ENCODE peak calls at places on chromosomes 5 and 9, in eight cellular contexts. One of them, this sample, is unnamed.

GRCh38 chr9:17852108-17852507 is 273.2 kb downstream of the SH3GL2 start:
- DNase-seq in HuH-7: no peak
- DNase-seq in aorta: no peak
- DNase-seq in erythroblast: no peak
- DNase-seq in fibroblast of villous mesenchyme: no peak
- DNase-seq in body of pancreas: no peak
- DNase-seq in RPMI7951: no peak
- DNase-seq in mesenchymal stem cell: no peak
- DNase-seq in this sample: no peak

GRCh38 chr9:38689678-38690077 is 30.3 kb downstream of the FAM240B start:
- DNase-seq in HuH-7: no peak
- DNase-seq in aorta: no peak
- DNase-seq in erythroblast: no peak
- DNase-seq in fibroblast of villous mesenchyme: peak
- DNase-seq in body of pancreas: peak
- DNase-seq in RPMI7951: peak
- DNase-seq in mesenchymal stem cell: peak
- DNase-seq in this sample: no peak

GRCh38 chr5:7869474-7870136 is 657 bp downstream of the MTRR start:
- DNase-seq in HuH-7: no peak
- DNase-seq in aorta: no peak
- DNase-seq in erythroblast: peak
- DNase-seq in fibroblast of villous mesenchyme: no peak
- DNase-seq in body of pancreas: peak
- DNase-seq in RPMI7951: peak
- DNase-seq in mesenchymal stem cell: peak
- DNase-seq in this sample: no peak

GRCh38 chr5:66739923-66740322 is 143.7 kb downstream of the MAST4 start:
- DNase-seq in HuH-7: no peak
- DNase-seq in aorta: no peak
- DNase-seq in erythroblast: no peak
- DNase-seq in fibroblast of villous mesenchyme: no peak
- DNase-seq in body of pancreas: no peak
- DNase-seq in RPMI7951: peak
- DNase-seq in mesenchymal stem cell: no peak
- DNase-seq in this sample: no peak

GRCh38 chr5:32506809-32507208 is 62.3 kb upstream of the ZFR start:
- DNase-seq in HuH-7: no peak
- DNase-seq in aorta: peak
- DNase-seq in erythroblast: no peak
- DNase-seq in fibroblast of villous mesenchyme: peak
- DNase-seq in body of pancreas: no peak
- DNase-seq in RPMI7951: peak
- DNase-seq in mesenchymal stem cell: no peak
- DNase-seq in this sample: peak

GRCh38 chr9:134411451-134412297 is 85.4 kb downstream of the RXRA start:
- DNase-seq in HuH-7: no peak
- DNase-seq in aorta: no peak
- DNase-seq in erythroblast: no peak
- DNase-seq in fibroblast of villous mesenchyme: no peak
- DNase-seq in body of pancreas: no peak
- DNase-seq in RPMI7951: no peak
- DNase-seq in mesenchymal stem cell: no peak
- DNase-seq in this sample: no peak

GRCh38 chr5:176774216-176775171 is 35.9 kb upstream of the UNC5A start:
- DNase-seq in HuH-7: no peak
- DNase-seq in aorta: no peak
- DNase-seq in erythroblast: no peak
- DNase-seq in fibroblast of villous mesenchyme: no peak
- DNase-seq in body of pancreas: no peak
- DNase-seq in RPMI7951: no peak
- DNase-seq in mesenchymal stem cell: no peak
- DNase-seq in this sample: no peak

GRCh38 chr9:4821133-4821532 is 28.4 kb downstream of the RCL1 start:
- DNase-seq in HuH-7: no peak
- DNase-seq in aorta: no peak
- DNase-seq in erythroblast: no peak
- DNase-seq in fibroblast of villous mesenchyme: no peak
- DNase-seq in body of pancreas: no peak
- DNase-seq in RPMI7951: no peak
- DNase-seq in mesenchymal stem cell: no peak
- DNase-seq in this sample: no peak

GRCh38 chr9:35688558-35689350 is 971 bp downstream of the TPM2 start:
- DNase-seq in HuH-7: no peak
- DNase-seq in aorta: no peak
- DNase-seq in erythroblast: no peak
- DNase-seq in fibroblast of villous mesenchyme: peak
- DNase-seq in body of pancreas: no peak
- DNase-seq in RPMI7951: peak
- DNase-seq in mesenchymal stem cell: peak
- DNase-seq in this sample: no peak

GRCh38 chr5:164202338-164202737 is 696.9 kb downstream of the MAT2B start:
- DNase-seq in HuH-7: no peak
- DNase-seq in aorta: no peak
- DNase-seq in erythroblast: no peak
- DNase-seq in fibroblast of villous mesenchyme: no peak
- DNase-seq in body of pancreas: no peak
- DNase-seq in RPMI7951: no peak
- DNase-seq in mesenchymal stem cell: no peak
- DNase-seq in this sample: no peak

GRCh38 chr5:177369913-177370487 is 12.3 kb downstream of the RGS14 start:
- DNase-seq in HuH-7: no peak
- DNase-seq in aorta: no peak
- DNase-seq in erythroblast: peak
- DNase-seq in fibroblast of villous mesenchyme: no peak
- DNase-seq in body of pancreas: peak
- DNase-seq in RPMI7951: no peak
- DNase-seq in mesenchymal stem cell: no peak
- DNase-seq in this sample: no peak

GRCh38 chr9:86099695-86100364 is 472 bp upstream of the GOLM1 start:
- DNase-seq in HuH-7: peak
- DNase-seq in aorta: peak
- DNase-seq in erythroblast: peak
- DNase-seq in fibroblast of villous mesenchyme: peak
- DNase-seq in body of pancreas: peak
- DNase-seq in RPMI7951: peak
- DNase-seq in mesenchymal stem cell: peak
- DNase-seq in this sample: no peak

GRCh38 chr5:76144892-76145291 is 61.7 kb downstream of the SV2C start:
- DNase-seq in HuH-7: no peak
- DNase-seq in aorta: no peak
- DNase-seq in erythroblast: no peak
- DNase-seq in fibroblast of villous mesenchyme: no peak
- DNase-seq in body of pancreas: no peak
- DNase-seq in RPMI7951: no peak
- DNase-seq in mesenchymal stem cell: no peak
- DNase-seq in this sample: no peak

GRCh38 chr9:5052858-5053257 is 67.8 kb downstream of the JAK2 start:
- DNase-seq in HuH-7: no peak
- DNase-seq in aorta: no peak
- DNase-seq in erythroblast: no peak
- DNase-seq in fibroblast of villous mesenchyme: peak
- DNase-seq in body of pancreas: no peak
- DNase-seq in RPMI7951: no peak
- DNase-seq in mesenchymal stem cell: peak
- DNase-seq in this sample: no peak

GRCh38 chr9:125400725-125401124 is 139.1 kb downstream of the GAPVD1 start:
- DNase-seq in HuH-7: no peak
- DNase-seq in aorta: no peak
- DNase-seq in erythroblast: no peak
- DNase-seq in fibroblast of villous mesenchyme: no peak
- DNase-seq in body of pancreas: no peak
- DNase-seq in RPMI7951: no peak
- DNase-seq in mesenchymal stem cell: no peak
- DNase-seq in this sample: no peak

GRCh38 chr9:93541581-93542349 is 34.6 kb upstream of the PHF2 start:
- DNase-seq in HuH-7: no peak
- DNase-seq in aorta: no peak
- DNase-seq in erythroblast: no peak
- DNase-seq in fibroblast of villous mesenchyme: no peak
- DNase-seq in body of pancreas: no peak
- DNase-seq in RPMI7951: no peak
- DNase-seq in mesenchymal stem cell: no peak
- DNase-seq in this sample: no peak

GRCh38 chr9:122325124-122325523 is 45.7 kb upstream of the PTGS1 start:
- DNase-seq in HuH-7: no peak
- DNase-seq in aorta: no peak
- DNase-seq in erythroblast: peak
- DNase-seq in fibroblast of villous mesenchyme: peak
- DNase-seq in body of pancreas: no peak
- DNase-seq in RPMI7951: peak
- DNase-seq in mesenchymal stem cell: peak
- DNase-seq in this sample: no peak

GRCh38 chr5:142819292-142819691 is 49.1 kb downstream of the ARHGAP26 start:
- DNase-seq in HuH-7: no peak
- DNase-seq in aorta: no peak
- DNase-seq in erythroblast: no peak
- DNase-seq in fibroblast of villous mesenchyme: peak
- DNase-seq in body of pancreas: no peak
- DNase-seq in RPMI7951: no peak
- DNase-seq in mesenchymal stem cell: no peak
- DNase-seq in this sample: no peak

GRCh38 chr5:40681351-40682311 is 1.9 kb downstream of the PTGER4 start:
- DNase-seq in HuH-7: no peak
- DNase-seq in aorta: peak
- DNase-seq in erythroblast: peak
- DNase-seq in fibroblast of villous mesenchyme: no peak
- DNase-seq in body of pancreas: peak
- DNase-seq in RPMI7951: no peak
- DNase-seq in mesenchymal stem cell: peak
- DNase-seq in this sample: peak

GRCh38 chr5:79181419-79182022 is 54.4 kb upstream of the JMY start:
- DNase-seq in HuH-7: peak
- DNase-seq in aorta: no peak
- DNase-seq in erythroblast: no peak
- DNase-seq in fibroblast of villous mesenchyme: peak
- DNase-seq in body of pancreas: no peak
- DNase-seq in RPMI7951: no peak
- DNase-seq in mesenchymal stem cell: peak
- DNase-seq in this sample: no peak

GRCh38 chr9:3478549-3478953 is 47.2 kb downstream of the RFX3 start:
- DNase-seq in HuH-7: no peak
- DNase-seq in aorta: no peak
- DNase-seq in erythroblast: no peak
- DNase-seq in fibroblast of villous mesenchyme: no peak
- DNase-seq in body of pancreas: no peak
- DNase-seq in RPMI7951: peak
- DNase-seq in mesenchymal stem cell: peak
- DNase-seq in this sample: no peak

GRCh38 chr9:137602661-137603060 is 2.8 kb upstream of the ARRDC1 start:
- DNase-seq in HuH-7: no peak
- DNase-seq in aorta: no peak
- DNase-seq in erythroblast: no peak
- DNase-seq in fibroblast of villous mesenchyme: no peak
- DNase-seq in body of pancreas: no peak
- DNase-seq in RPMI7951: no peak
- DNase-seq in mesenchymal stem cell: no peak
- DNase-seq in this sample: no peak

GRCh38 chr5:150057052-150057451 is 29.3 kb downstream of the CSF1R start:
- DNase-seq in HuH-7: no peak
- DNase-seq in aorta: no peak
- DNase-seq in erythroblast: no peak
- DNase-seq in fibroblast of villous mesenchyme: no peak
- DNase-seq in body of pancreas: no peak
- DNase-seq in RPMI7951: no peak
- DNase-seq in mesenchymal stem cell: no peak
- DNase-seq in this sample: peak